ENCODE peak calls at places on chromosomes 13 and 19, in eight cellular contexts. Q is PC-9; L is kidney epithelial cell; H is GM23338; D is fibroblast of pulmonary artery; T is lower lobe of right lung; N is Peyer's patch; U is CD8-positive, alpha-beta T cell. K is an unnamed sample.

GRCh38 chr19:44891016-44891882 is at the start of gene TOMM40:
- DNase-seq in L (peak; percentile 98), U (peak; percentile 100), T (peak; percentile 100), D (peak; percentile 100), H (peak; percentile 81), N (peak; percentile 100), Q (no peak), K (no peak)

GRCh38 chr19:44757735-44758505 is 9.4 kb downstream of the BCL3 start:
- DNase-seq in U (no peak), L (no peak), D (peak; percentile 56), N (no peak), Q (no peak), T (peak; percentile 80), H (peak; percentile 82), K (peak; percentile 65)

GRCh38 chr19:28324275-28325060 is 888.5 kb downstream of the UQCRFS1 start:
- DNase-seq in Q (no peak), L (no peak), H (peak; percentile 68), N (no peak), U (no peak), D (no peak), T (no peak), K (no peak)

GRCh38 chr19:19460258-19460731 is 54.8 kb downstream of the GATAD2A start:
- DNase-seq in H (no peak), D (no peak), Q (no peak), T (peak; percentile 46), N (peak; percentile 59), L (no peak), U (peak; percentile 37), K (no peak)

GRCh38 chr19:11856568-11857264 is 8.2 kb downstream of the ZNF439 start:
- DNase-seq in T (peak; percentile 66), U (no peak), L (no peak), H (no peak), D (no peak), Q (peak; percentile 55), N (peak; percentile 49), K (no peak)

GRCh38 chr13:28059214-28059613 is 41.2 kb downstream of the FLT3 start:
- DNase-seq in T (no peak), U (peak; percentile 37), D (peak; percentile 48), Q (no peak), L (no peak), N (peak; percentile 65), H (peak; percentile 83), K (peak; percentile 48)

GRCh38 chr13:101565327-101565726 is 112.9 kb downstream of the ITGBL1 start:
- DNase-seq in U (no peak), L (no peak), D (no peak), Q (no peak), N (no peak), T (no peak), H (no peak), K (no peak)

GRCh38 chr13:43878897-43879322 is 630 bp downstream of the CCDC122 start:
- DNase-seq in H (peak; percentile 67), N (peak; percentile 83), D (peak; percentile 83), L (peak; percentile 47), T (peak; percentile 90), Q (no peak), U (no peak), K (peak; percentile 83)

GRCh38 chr13:59846845-59847620 is 316.7 kb downstream of the DIAPH3 start:
- DNase-seq in T (no peak), N (no peak), U (no peak), H (peak; percentile 34), D (no peak), L (no peak), Q (no peak), K (no peak)

GRCh38 chr13:76937416-76937815 is 10.9 kb upstream of the ACOD1 start:
- DNase-seq in T (no peak), U (no peak), Q (peak; percentile 61), L (peak; percentile 56), N (no peak), D (peak; percentile 97), H (no peak), K (no peak)

GRCh38 chr19:42552086-42553065 is 24.1 kb upstream of the CEACAM1 start:
- DNase-seq in L (no peak), T (no peak), D (no peak), N (no peak), H (no peak), Q (no peak), U (no peak), K (no peak)

GRCh38 chr13:110560606-110561334 is 752 bp downstream of the RAB20 start:
- DNase-seq in U (no peak), T (no peak), H (peak; percentile 69), D (peak; percentile 40), L (no peak), Q (peak; percentile 54), N (no peak), K (peak; percentile 86)

GRCh38 chr13:98462946-98463345 is 114.0 kb downstream of the STK24 start:
- DNase-seq in N (no peak), U (no peak), Q (no peak), T (no peak), D (no peak), H (no peak), L (no peak), K (no peak)

GRCh38 chr13:44516771-44517170 is 59.4 kb downstream of the TSC22D1 start:
- DNase-seq in U (no peak), Q (no peak), D (no peak), H (peak; percentile 60), T (no peak), N (no peak), L (no peak), K (no peak)

GRCh38 chr13:84985860-84986259 is 813.4 kb downstream of the SLITRK6 start:
- DNase-seq in L (no peak), N (no peak), U (no peak), T (no peak), Q (no peak), D (no peak), H (peak; percentile 34), K (no peak)

GRCh38 chr19:10402441-10403038 is 802 bp downstream of the CDC37 start:
- DNase-seq in T (peak; percentile 68), U (no peak), H (peak; percentile 34), D (peak; percentile 55), Q (peak; percentile 44), N (no peak), L (no peak), K (no peak)

GRCh38 chr13:109243311-109243951 is 543.0 kb downstream of the IRS2 start:
- DNase-seq in N (no peak), H (peak; percentile 6), L (peak; percentile 80), Q (peak; percentile 96), T (no peak), D (peak; percentile 94), U (no peak), K (no peak)

GRCh38 chr13:102774596-102775375 is 1.2 kb upstream of the TEX30 start:
- DNase-seq in U (no peak), D (no peak), Q (no peak), N (no peak), T (no peak), H (peak; percentile 17), L (no peak), K (no peak)

GRCh38 chr19:17948967-17949930 is 16.4 kb downstream of the CCDC124 start:
- DNase-seq in U (peak; percentile 21), D (no peak), N (no peak), Q (no peak), T (no peak), L (no peak), H (no peak), K (no peak)

GRCh38 chr13:34156841-34157365 is 339.0 kb downstream of the RFC3 start:
- DNase-seq in T (peak; percentile 81), N (peak; percentile 76), Q (peak; percentile 97), L (peak; percentile 98), D (peak; percentile 95), U (no peak), H (no peak), K (peak; percentile 74)

GRCh38 chr13:91347212-91347995 is at the start of gene MIR17HG:
- DNase-seq in Q (peak; percentile 81), L (peak; percentile 65), D (peak; percentile 83), N (peak; percentile 96), H (peak; percentile 92), T (peak; percentile 93), U (peak; percentile 87), K (peak; percentile 90)

GRCh38 chr19:12872941-12873890 is 8.0 kb downstream of the DNASE2 start:
- DNase-seq in N (peak; percentile 64), H (peak; percentile 97), D (peak; percentile 75), Q (peak; percentile 93), L (peak; percentile 47), U (peak; percentile 69), T (peak; percentile 83), K (no peak)
- H3K4me3 ChIP-seq in N (peak overlapping the region; percentile 12), H (peak overlapping the region; percentile 55), D (peak overlapping the region; percentile 19), Q (peak overlapping the region; percentile 38), L (peak overlapping the region; percentile 24), U (no peak overlapping the region), T (peak overlapping the region; percentile 42), K (no peak overlapping the region)

DNA sequence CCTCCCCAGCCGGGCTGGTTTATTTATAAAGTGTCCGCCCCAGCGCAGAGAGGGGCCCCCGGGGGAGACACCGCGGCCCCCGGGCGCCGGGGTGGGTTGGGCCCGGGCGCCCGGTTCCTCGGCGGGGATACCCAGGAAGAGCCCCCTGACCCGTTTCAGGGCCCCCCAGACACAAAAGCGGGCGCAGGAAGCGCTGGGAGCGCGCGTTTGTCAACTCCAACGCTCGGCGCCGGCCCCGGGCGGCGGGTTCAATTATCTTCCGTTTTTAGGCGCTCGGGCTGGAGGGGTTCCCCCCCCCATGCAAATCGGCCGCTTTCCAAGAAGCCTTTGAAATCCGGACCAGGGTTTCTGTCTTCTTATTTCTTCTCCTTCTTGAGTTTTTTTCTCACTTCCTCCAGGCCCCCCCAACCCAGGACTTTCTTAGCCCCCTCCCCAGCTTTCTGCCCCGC is 784 bp downstream of the ARID3A start:
- DNase-seq in U (no peak), L (no peak), T (peak; percentile 85), H (peak; percentile 69), N (peak; percentile 87), D (peak; percentile 53), Q (no peak), K (no peak)
- H3K4me3 ChIP-seq in U (peak overlapping the region; percentile 58), L (peak overlapping the region; percentile 96), T (peak overlapping the region; percentile 76), H (peak overlapping the region; percentile 89), N (peak overlapping the region; percentile 87), D (peak overlapping the region; percentile 79), Q (peak overlapping the region; percentile 77), K (peak overlapping the region; percentile 93)

GRCh38 chr19:36514012-36514612 is 14.0 kb downstream of the ZNF260 start:
- DNase-seq in D (no peak), N (no peak), L (no peak), U (no peak), Q (no peak), T (no peak), H (no peak), K (no peak)
- H3K4me3 ChIP-seq in D (no peak overlapping the region), N (no peak overlapping the region), L (no peak overlapping the region), U (no peak overlapping the region), Q (peak overlapping the region; percentile 10), T (no peak overlapping the region), H (no peak overlapping the region), K (no peak overlapping the region)

GRCh38 chr19:38274734-38275133 is 10.4 kb downstream of the SPINT2 start:
- DNase-seq in T (no peak), H (no peak), U (no peak), D (no peak), L (no peak), Q (no peak), N (no peak), K (no peak)

GRCh38 chr19:38278751-38279150 is 14.4 kb downstream of the SPINT2 start:
- DNase-seq in L (no peak), T (no peak), Q (no peak), H (no peak), D (no peak), U (no peak), N (no peak), K (no peak)

GRCh38 chr19:38277549-38277948 is 13.2 kb downstream of the SPINT2 start:
- DNase-seq in U (no peak), N (no peak), T (no peak), Q (peak; percentile 94), L (no peak), H (no peak), D (peak; percentile 60), K (no peak)

GRCh38 chr19:38277969-38278680 is 13.8 kb downstream of the SPINT2 start:
- DNase-seq in H (no peak), D (peak; percentile 87), Q (peak; percentile 78), T (peak; percentile 62), N (peak; percentile 60), U (no peak), L (no peak), K (no peak)

GRCh38 chr19:38276942-38277517 is 12.7 kb downstream of the SPINT2 start:
- DNase-seq in N (no peak), D (no peak), T (no peak), L (no peak), H (no peak), U (no peak), Q (no peak), K (no peak)
- H3K4me3 ChIP-seq in N (no peak overlapping the region), D (no peak overlapping the region), T (no peak overlapping the region), L (no peak overlapping the region), H (no peak overlapping the region), U (no peak overlapping the region), Q (no peak overlapping the region), K (no peak overlapping the region)

K was measured in pancreas.